ENCODE peak calls at places on chromosomes 6 and 20, in seven cellular contexts. Z is fibroblast of lung, N is Karpas-422, K is MM.1S, R is GM23248, B is HCT116, H is IMR-90. O is an unnamed sample.

GRCh38 chr20:49521356-49521755 is 38.9 kb upstream of the KCNB1 start:
- DNase-seq in H (no peak), N (no peak), Z (no peak), R (no peak), B (no peak), K (no peak), O (no peak)

GRCh38 chr20:47790032-47790965 is 5.0 kb upstream of the SULF2 start:
- DNase-seq in K (no peak), Z (peak; percentile 89), H (peak; percentile 70), B (no peak), N (no peak), R (peak; percentile 68), O (no peak)

GRCh38 chr20:47487175-47487917 is 14.3 kb upstream of the NCOA3 start:
- DNase-seq in Z (no peak), K (peak; percentile 98), B (no peak), N (peak; percentile 91), H (peak; percentile 25), R (no peak), O (no peak)

GRCh38 chr20:1964659-1965405 is 29.0 kb downstream of the PDYN start:
- DNase-seq in K (no peak), H (no peak), B (no peak), N (no peak), Z (no peak), R (peak; percentile 65), O (peak; percentile 58)

GRCh38 chr20:37945034-37945660 is 42.2 kb downstream of the VSTM2L start:
- DNase-seq in N (no peak), Z (no peak), R (no peak), K (no peak), H (no peak), B (no peak), O (no peak)

GRCh38 chr6:3194535-3195376 is 32.7 kb downstream of the TUBB2B start:
- DNase-seq in Z (peak; percentile 9), H (peak; percentile 46), R (no peak), B (no peak), K (no peak), N (no peak), O (peak; percentile 82)

GRCh38 chr6:26200918-26201721 is 113.9 kb downstream of the HFE start:
- DNase-seq in H (no peak), B (no peak), R (no peak), N (no peak), Z (no peak), K (no peak), O (peak; percentile 68)

GRCh38 chr20:33506576-33506975 is 16.7 kb downstream of the CBFA2T2 start:
- DNase-seq in H (no peak), Z (no peak), N (no peak), R (no peak), K (no peak), B (no peak), O (no peak)

GRCh38 chr20:17971571-17972013 is 2.8 kb downstream of the MGME1 start:
- DNase-seq in B (no peak), H (peak; percentile 57), N (peak; percentile 60), R (peak; percentile 50), Z (peak; percentile 37), K (peak; percentile 61), O (peak; percentile 59)

GRCh38 chr20:48766205-48766604 is 61.6 kb downstream of the PREX1 start:
- DNase-seq in H (no peak), R (peak; percentile 18), N (no peak), B (no peak), K (no peak), Z (no peak), O (no peak)

GRCh38 chr6:141105481-141105880 is 1027.2 kb upstream of the GJE1 start:
- DNase-seq in N (no peak), B (no peak), R (peak; percentile 27), H (peak; percentile 50), Z (peak; percentile 12), K (no peak), O (peak; percentile 93)

GRCh38 chr6:30530013-30530412 is 26.3 kb downstream of the GNL1 start:
- DNase-seq in N (no peak), B (no peak), R (no peak), Z (no peak), H (no peak), K (no peak), O (no peak)

GRCh38 chr6:17986656-17987575 is 519 bp downstream of the KIF13A start:
- DNase-seq in B (no peak), Z (peak; percentile 57), R (peak; percentile 76), K (peak; percentile 6), N (no peak), H (peak; percentile 39), O (peak; percentile 42)

GRCh38 chr6:100023798-100024197 is 29.8 kb upstream of the MCHR2 start:
- DNase-seq in Z (no peak), H (no peak), R (no peak), B (no peak), N (no peak), K (no peak), O (no peak)

GRCh38 chr6:93417421-93417996 is 1.9 kb downstream of the EPHA7 start:
- DNase-seq in B (no peak), H (no peak), Z (peak; percentile 73), K (peak; percentile 7), R (peak; percentile 9), N (no peak), O (no peak)

GRCh38 chr6:786946-787763 is 94.2 kb upstream of the EXOC2 start:
- DNase-seq in B (peak; percentile 19), K (peak; percentile 20), Z (no peak), R (peak; percentile 53), H (peak; percentile 3), N (peak; percentile 77), O (peak; percentile 20)

GRCh38 chr20:10662151-10662550 is 11.6 kb downstream of the JAG1 start:
- DNase-seq in N (no peak), K (no peak), R (no peak), B (no peak), H (no peak), Z (no peak), O (no peak)
- H4K20me1 ChIP-seq in N (peaks cover 3% of the 10 kb centered on the region), K (no peaks in the 10 kb centered on the region), R (no peaks in the 10 kb centered on the region), B (no peaks in the 10 kb centered on the region), H (peaks cover 29% of the 10 kb centered on the region), Z (no peaks in the 10 kb centered on the region), O (peaks cover 100% of the 10 kb centered on the region)

GRCh38 chr20:4261333-4262284 is 246.3 kb upstream of the RNF24 start:
- DNase-seq in N (no peak), Z (peak; percentile 68), B (no peak), K (no peak), H (peak; percentile 56), R (peak; percentile 69), O (no peak)

GRCh38 chr20:4267242-4267641 is 251.9 kb upstream of the RNF24 start:
- DNase-seq in Z (no peak), N (no peak), B (no peak), K (no peak), H (no peak), R (no peak), O (no peak)

GRCh38 chr20:4263011-4263410 is 247.7 kb upstream of the RNF24 start:
- DNase-seq in R (no peak), B (no peak), Z (no peak), K (no peak), N (no peak), H (no peak), O (no peak)

GRCh38 chr20:4266183-4266582 is 250.8 kb upstream of the RNF24 start:
- DNase-seq in K (no peak), Z (no peak), B (no peak), R (no peak), N (no peak), H (no peak), O (no peak)
- H3K9ac ChIP-seq in K (no peak overlapping the region), Z (no peak overlapping the region), B (no peak overlapping the region), R (no peak overlapping the region), N (no peak overlapping the region), H (no peak overlapping the region), O (no peak overlapping the region)

GRCh38 chr20:63202021-63202420 is 13.9 kb downstream of the YTHDF1 start:
- DNase-seq in K (no peak), H (no peak), B (no peak), Z (no peak), R (no peak), N (no peak), O (no peak)

GRCh38 chr20:63202811-63203526 is 13.0 kb downstream of the YTHDF1 start:
- DNase-seq in H (no peak), Z (no peak), K (no peak), B (no peak), R (no peak), N (no peak), O (no peak)

GRCh38 chr20:63205896-63206295 is 10.0 kb downstream of the YTHDF1 start:
- DNase-seq in B (no peak), K (no peak), Z (no peak), N (no peak), R (no peak), H (no peak), O (no peak)

GRCh38 chr20:63206878-63207277 is 9.1 kb downstream of the YTHDF1 start:
- DNase-seq in H (peak; percentile 17), B (no peak), R (peak; percentile 38), N (no peak), K (no peak), Z (no peak), O (no peak)

DNA sequence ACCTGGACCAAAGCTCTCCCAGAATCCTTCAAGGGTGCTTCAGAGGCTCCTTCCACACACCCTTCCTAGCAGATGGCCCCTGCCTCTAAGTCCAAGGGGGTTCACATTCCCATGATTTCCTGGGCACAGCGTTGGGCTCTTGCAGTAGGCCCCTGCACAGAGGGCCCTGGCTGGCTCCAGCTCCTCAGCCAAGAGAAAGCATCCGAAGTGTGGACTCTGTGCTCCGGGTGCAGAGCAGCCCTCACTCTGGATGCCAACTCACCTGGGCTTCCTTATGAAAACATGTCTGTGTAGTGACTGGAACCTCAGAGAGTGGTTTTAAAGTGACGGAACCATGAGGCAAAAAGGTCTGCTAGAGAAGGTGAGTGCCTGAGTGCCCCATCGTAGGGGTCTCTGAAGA is 11.6 kb downstream of the YTHDF1 start:
- DNase-seq in N (no peak), B (no peak), K (no peak), H (no peak), R (no peak), Z (no peak), O (no peak)
- H4K20me1 ChIP-seq in N (peaks cover 69% of the 10 kb centered on the region), B (peaks cover 16% of the 10 kb centered on the region), K (peaks cover 24% of the 10 kb centered on the region), H (peaks cover 94% of the 10 kb centered on the region), R (no peaks in the 10 kb centered on the region), Z (no peaks in the 10 kb centered on the region), O (peaks cover 97% of the 10 kb centered on the region)

GRCh38 chr20:8060977-8061376 is 41.4 kb upstream of the TMX4 start:
- DNase-seq in N (no peak), R (no peak), B (no peak), H (no peak), Z (no peak), K (no peak), O (no peak)
- H3K9ac ChIP-seq in N (no peak overlapping the region), R (no peak overlapping the region), B (no peak overlapping the region), H (no peak overlapping the region), Z (no peak overlapping the region), K (no peak overlapping the region), O (no peak overlapping the region)

GRCh38 chr6:43355862-43356590 is 13.4 kb downstream of the ZNF318 start:
- DNase-seq in N (peak; percentile 72), K (no peak), R (peak; percentile 40), B (no peak), H (peak; percentile 15), Z (peak; percentile 2), O (peak; percentile 31)
- H4K20me1 ChIP-seq in N (no peaks in the 10 kb centered on the region), K (no peaks in the 10 kb centered on the region), R (no peaks in the 10 kb centered on the region), B (no peaks in the 10 kb centered on the region), H (no peaks in the 10 kb centered on the region), Z (no peaks in the 10 kb centered on the region), O (no peaks in the 10 kb centered on the region)

O was measured in neural progenitor cell.